ENCODE peak calls at places on chromosome 19, in six cellular contexts. O is HEK293T, F is GM12878, J is A549, X is K562, W is HepG2. Z is an unnamed sample.

GRCh38 chr19:51354742-51355148 is 11.4 kb downstream of the ETFB start:
- DNase-seq in W (peak; percentile 99), O (no peak), F (no peak), J (no peak), X (no peak), Z (peak; percentile 19)

GRCh38 chr19:29623726-29624488 is 17.8 kb downstream of the POP4 start:
- DNase-seq in F (no peak), X (peak; percentile 38), O (no peak), J (no peak), W (no peak), Z (no peak)

GRCh38 chr19:51811344-51811743 is 16.4 kb downstream of the FPR3 start:
- DNase-seq in X (no peak), W (no peak), J (no peak), O (no peak), F (no peak), Z (no peak)

GRCh38 chr19:19495614-19496603 is 19.4 kb downstream of the TSSK6 start:
- DNase-seq in O (no peak), W (no peak), X (no peak), J (no peak), F (no peak), Z (no peak)

GRCh38 chr19:15962319-15962718 is 13.5 kb downstream of the OR10H4 start:
- DNase-seq in F (no peak), X (peak; percentile 38), W (no peak), J (no peak), O (no peak), Z (no peak)

GRCh38 chr19:46659151-46660007 is 1.6 kb downstream of the DACT3 start:
- DNase-seq in J (peak; percentile 54), O (no peak), W (no peak), X (peak; percentile 92), F (no peak), Z (no peak)

GRCh38 chr19:33132425-33132824 is 511 bp downstream of the WDR88 start:
- DNase-seq in X (peak; percentile 33), J (peak; percentile 42), O (peak; percentile 32), W (no peak), F (no peak), Z (no peak)

GRCh38 chr19:15129856-15130580 is 22.8 kb downstream of the SYDE1 start:
- DNase-seq in X (no peak), O (no peak), J (no peak), F (no peak), W (no peak), Z (no peak)

GRCh38 chr19:20179946-20180345 is 12.9 kb downstream of the ZNF486 start:
- DNase-seq in O (no peak), W (no peak), J (no peak), X (no peak), F (no peak), Z (no peak)

GRCh38 chr19:2969104-2969504 is 8.3 kb upstream of the TLE6 start:
- DNase-seq in J (no peak), X (no peak), O (no peak), F (no peak), W (no peak), Z (no peak)

GRCh38 chr19:14432817-14433453 is at the start of gene PKN1:
- DNase-seq in J (peak; percentile 29), F (no peak), W (no peak), O (peak; percentile 82), X (peak; percentile 90), Z (no peak)

GRCh38 chr19:307793-308420 is 16.7 kb upstream of the PLPP2 start:
- DNase-seq in O (no peak), J (no peak), F (no peak), W (no peak), X (no peak), Z (no peak)

GRCh38 chr19:970695-971094 is 13.4 kb upstream of the WDR18 start:
- DNase-seq in W (no peak), F (no peak), X (peak; percentile 72), J (peak; percentile 60), O (peak; percentile 39), Z (no peak)

GRCh38 chr19:29798783-29799182 is 13.0 kb upstream of the CCNE1 start:
- DNase-seq in J (no peak), O (no peak), F (no peak), W (no peak), X (no peak), Z (peak; percentile 60)

GRCh38 chr19:55441692-55442321 is 1.3 kb downstream of the SHISA7 start:
- DNase-seq in F (no peak), W (no peak), O (no peak), X (peak; percentile 80), J (no peak), Z (no peak)

GRCh38 chr19:1173160-1173844 is 766 bp downstream of the SBNO2 start:
- DNase-seq in F (no peak), X (peak; percentile 51), O (no peak), W (no peak), J (no peak), Z (no peak)

GRCh38 chr19:400976-401835 is 7.7 kb downstream of the C2CD4C start:
- DNase-seq in J (no peak), W (no peak), O (no peak), F (no peak), X (no peak), Z (no peak)

GRCh38 chr19:8221161-8221560 is 12.0 kb downstream of the CERS4 start:
- DNase-seq in O (no peak), J (no peak), W (no peak), F (no peak), X (no peak), Z (no peak)

GRCh38 chr19:55149078-55150003 is at the start of gene TNNT1:
- DNase-seq in J (peak; percentile 6), W (no peak), F (no peak), X (no peak), O (no peak), Z (no peak)

GRCh38 chr19:11541238-11541637 is 2.6 kb downstream of the CNN1 start:
- DNase-seq in W (no peak), O (no peak), X (no peak), J (no peak), F (no peak), Z (no peak)

GRCh38 chr19:804419-805160 is 7.3 kb downstream of the PTBP1 start:
- DNase-seq in J (no peak), F (no peak), W (no peak), X (no peak), O (no peak), Z (no peak)

GRCh38 chr19:13128583-13128982 is 10.5 kb downstream of the NACC1 start:
- DNase-seq in J (no peak), F (no peak), X (no peak), W (peak; percentile 93), O (no peak), Z (no peak)
- TF ChIP-seq BHLHE40 in J (no peak), F (no peak), X (no peak), W (no peak), O (no peak), Z (no peak)

GRCh38 chr19:5691205-5691929 is 1.3 kb downstream of the RPL36 start:
- DNase-seq in J (peak; percentile 48), O (no peak), F (no peak), X (peak; percentile 63), W (no peak), Z (peak; percentile 31)
- TF ChIP-seq BHLHE40 in J (no peak), O (no peak), F (no peak), X (no peak), W (no peak), Z (no peak)

GRCh38 chr19:57907394-57907793 is 9.0 kb downstream of the ZNF417 start:
- DNase-seq in J (no peak), F (no peak), O (no peak), X (no peak), W (no peak), Z (no peak)

GRCh38 chr19:57905258-57905657 is 11.1 kb downstream of the ZNF417 start:
- DNase-seq in O (no peak), J (no peak), W (no peak), F (no peak), X (no peak), Z (no peak)

GRCh38 chr19:57903298-57904174 is 12.9 kb downstream of the ZNF417 start:
- DNase-seq in J (peak; percentile 43), F (no peak), X (peak; percentile 10), W (peak; percentile 40), O (no peak), Z (peak; percentile 53)
- TF ChIP-seq BHLHE40 in J (no peak), F (no peak), X (no peak), W (no peak), O (no peak), Z (no peak)

GRCh38 chr19:45406165-45406956 is at the start of gene POLR1G:
- DNase-seq in J (peak; percentile 92), O (peak; percentile 81), X (peak; percentile 91), W (peak; percentile 81), F (peak; percentile 80), Z (peak; percentile 75)
- TF ChIP-seq BHLHE40 in J (peak; percentile 81), O (peak; percentile 94), X (peak; percentile 94), W (peak; percentile 96), F (peak; percentile 98), Z (peak; percentile 98)